ENCODE peak calls at places on chromosomes 4 and X, in eight cellular contexts. N, X, H, D, W, M, I and P are unnamed samples.
A peak's percentile ranks its signal among the peaks of the same experiment; 100 is the strongest.

GRCh38 chr4:38189445-38189844 is 229.2 kb downstream of the PTTG2 start:
- DNase-seq in I (no peak), H (no peak), X (peak; percentile 72), W (no peak), D (no peak), N (no peak), M (peak; percentile 55), P (no peak)

GRCh38 chr4:2261853-2262144 is at the start of gene MXD4:
- DNase-seq in D (no peak), X (no peak), M (no peak), W (no peak), H (no peak), I (no peak), N (no peak), P (no peak)

GRCh38 chr4:25953740-25954139 is 39.7 kb downstream of the SMIM20 start:
- DNase-seq in I (no peak), N (no peak), D (no peak), W (no peak), H (no peak), M (no peak), X (peak; percentile 31), P (no peak)

GRCh38 chrX:70808942-70809940 is 99.3 kb downstream of the TEX11 start:
- DNase-seq in M (no peak), X (no peak), N (no peak), W (no peak), D (no peak), I (no peak), H (no peak), P (no peak)

GRCh38 chrX:53681661-53682060 is 4.9 kb downstream of the HUWE1 start:
- DNase-seq in M (no peak), D (no peak), W (no peak), I (no peak), H (no peak), N (no peak), X (peak; percentile 25), P (no peak)

GRCh38 chrX:106940068-106940467 is 19.9 kb downstream of the CLDN2 start:
- DNase-seq in N (no peak), H (no peak), M (no peak), W (no peak), X (no peak), D (no peak), I (no peak), P (no peak)

GRCh38 chrX:104347860-104348259 is 93.1 kb upstream of the ESX1 start:
- DNase-seq in W (no peak), I (no peak), X (peak; percentile 59), D (no peak), M (no peak), H (no peak), N (no peak), P (no peak)

GRCh38 chr4:149409186-149410056 is 406.2 kb downstream of the IQCM start:
- DNase-seq in I (no peak), X (peak; percentile 89), N (no peak), H (no peak), W (no peak), D (no peak), M (peak; percentile 85), P (no peak)

GRCh38 chr4:71607780-71608673 is 175.9 kb downstream of the GC start:
- DNase-seq in X (peak; percentile 43), M (no peak), D (no peak), I (no peak), W (no peak), H (no peak), N (no peak), P (no peak)

GRCh38 chr4:78312989-78313753 is 238.4 kb upstream of the ANXA3 start:
- DNase-seq in X (no peak), W (no peak), N (no peak), D (no peak), I (no peak), H (no peak), M (no peak), P (no peak)

GRCh38 chr4:16916719-16917337 is 18.4 kb upstream of the LDB2 start:
- DNase-seq in M (peak; percentile 76), W (peak; percentile 71), N (peak; percentile 32), H (no peak), X (peak; percentile 42), I (peak; percentile 42), D (peak; percentile 19), P (no peak)